ENCODE peak calls at places on chromosomes 6 and 20, in ten cellular contexts. One of them, this sample, is unnamed.
A peak's percentile ranks its signal among the peaks of the same experiment; 100 is the strongest.

GRCh38 chr20:366042-366718 is 14.4 kb upstream of the TRIB3 start:
- DNase-seq in NCI-H1105: no peak
- DNase-seq in iPS-NIHi11: peak; percentile 1
- DNase-seq in stimulated activated CD8-positive, alpha-beta memory T cell treated with anti-CD3 and anti-CD28 coated beads, Interleukin-2, amount 100 ng/mL, for 48 hours: no peak
- DNase-seq in fibroblast of villous mesenchyme: no peak
- DNase-seq in NCI-H1436: no peak
- DNase-seq in GM03348: no peak
- DNase-seq in GM23248: no peak
- DNase-seq in HFFc6: no peak
- DNase-seq in NCI-H146: no peak
- DNase-seq in this sample: peak; percentile 57

GRCh38 chr6:44976677-44977405 is 351.3 kb upstream of the RUNX2 start:
- DNase-seq in stimulated activated CD8-positive, alpha-beta memory T cell treated with anti-CD3 and anti-CD28 coated beads, Interleukin-2, amount 100 ng/mL, for 48 hours: no peak
- DNase-seq in HFFc6: no peak
- DNase-seq in NCI-H146: no peak
- DNase-seq in fibroblast of villous mesenchyme: peak; percentile 33
- DNase-seq in iPS-NIHi11: no peak
- DNase-seq in GM23248: peak; percentile 46
- DNase-seq in GM03348: peak; percentile 13
- DNase-seq in NCI-H1436: no peak
- DNase-seq in NCI-H1105: no peak
- DNase-seq in this sample: peak; percentile 77

GRCh38 chr20:16575390-16576140 is 2.3 kb upstream of the KIF16B start:
- DNase-seq in stimulated activated CD8-positive, alpha-beta memory T cell treated with anti-CD3 and anti-CD28 coated beads, Interleukin-2, amount 100 ng/mL, for 48 hours: no peak
- DNase-seq in NCI-H146: no peak
- DNase-seq in iPS-NIHi11: peak; percentile 35
- DNase-seq in GM03348: no peak
- DNase-seq in fibroblast of villous mesenchyme: no peak
- DNase-seq in NCI-H1105: no peak
- DNase-seq in HFFc6: no peak
- DNase-seq in NCI-H1436: no peak
- DNase-seq in GM23248: no peak
- DNase-seq in this sample: no peak

GRCh38 chr6:20400476-20401402 is 940 bp upstream of the E2F3 start:
- DNase-seq in GM23248: peak; percentile 55
- DNase-seq in iPS-NIHi11: peak; percentile 80
- DNase-seq in fibroblast of villous mesenchyme: peak; percentile 54
- DNase-seq in NCI-H1436: peak; percentile 78
- DNase-seq in NCI-H1105: peak; percentile 94
- DNase-seq in GM03348: peak; percentile 47
- DNase-seq in NCI-H146: peak; percentile 89
- DNase-seq in stimulated activated CD8-positive, alpha-beta memory T cell treated with anti-CD3 and anti-CD28 coated beads, Interleukin-2, amount 100 ng/mL, for 48 hours: peak; percentile 38
- DNase-seq in HFFc6: peak; percentile 4
- DNase-seq in this sample: peak; percentile 96

GRCh38 chr6:108250240-108250866 is 10.5 kb downstream of the SNX3 start:
- DNase-seq in stimulated activated CD8-positive, alpha-beta memory T cell treated with anti-CD3 and anti-CD28 coated beads, Interleukin-2, amount 100 ng/mL, for 48 hours: no peak
- DNase-seq in fibroblast of villous mesenchyme: peak; percentile 44
- DNase-seq in GM23248: peak; percentile 29
- DNase-seq in HFFc6: peak; percentile 16
- DNase-seq in NCI-H146: no peak
- DNase-seq in NCI-H1105: no peak
- DNase-seq in iPS-NIHi11: peak; percentile 19
- DNase-seq in GM03348: no peak
- DNase-seq in NCI-H1436: no peak
- DNase-seq in this sample: peak; percentile 70

GRCh38 chr6:84671188-84671587 is 93.2 kb downstream of the TBX18 start:
- DNase-seq in stimulated activated CD8-positive, alpha-beta memory T cell treated with anti-CD3 and anti-CD28 coated beads, Interleukin-2, amount 100 ng/mL, for 48 hours: no peak
- DNase-seq in NCI-H146: no peak
- DNase-seq in GM03348: no peak
- DNase-seq in fibroblast of villous mesenchyme: no peak
- DNase-seq in GM23248: no peak
- DNase-seq in iPS-NIHi11: no peak
- DNase-seq in NCI-H1436: no peak
- DNase-seq in HFFc6: no peak
- DNase-seq in NCI-H1105: no peak
- DNase-seq in this sample: no peak

GRCh38 chr6:101585501-101585900 is 192.0 kb downstream of the GRIK2 start:
- DNase-seq in NCI-H146: no peak
- DNase-seq in NCI-H1105: no peak
- DNase-seq in GM23248: peak; percentile 14
- DNase-seq in iPS-NIHi11: no peak
- DNase-seq in stimulated activated CD8-positive, alpha-beta memory T cell treated with anti-CD3 and anti-CD28 coated beads, Interleukin-2, amount 100 ng/mL, for 48 hours: no peak
- DNase-seq in HFFc6: no peak
- DNase-seq in GM03348: no peak
- DNase-seq in NCI-H1436: peak; percentile 3
- DNase-seq in fibroblast of villous mesenchyme: no peak
- DNase-seq in this sample: no peak

GRCh38 chr6:34151321-34152041 is 5.6 kb upstream of the GRM4 start:
- DNase-seq in HFFc6: no peak
- DNase-seq in NCI-H146: peak; percentile 74
- DNase-seq in NCI-H1105: peak; percentile 50
- DNase-seq in stimulated activated CD8-positive, alpha-beta memory T cell treated with anti-CD3 and anti-CD28 coated beads, Interleukin-2, amount 100 ng/mL, for 48 hours: no peak
- DNase-seq in iPS-NIHi11: peak; percentile 69
- DNase-seq in GM23248: no peak
- DNase-seq in NCI-H1436: peak; percentile 29
- DNase-seq in GM03348: no peak
- DNase-seq in fibroblast of villous mesenchyme: no peak
- DNase-seq in this sample: no peak

GRCh38 chr6:170221052-170221752 is 69.7 kb downstream of the DLL1 start:
- DNase-seq in NCI-H146: no peak
- DNase-seq in NCI-H1105: no peak
- DNase-seq in fibroblast of villous mesenchyme: no peak
- DNase-seq in iPS-NIHi11: no peak
- DNase-seq in GM03348: no peak
- DNase-seq in stimulated activated CD8-positive, alpha-beta memory T cell treated with anti-CD3 and anti-CD28 coated beads, Interleukin-2, amount 100 ng/mL, for 48 hours: no peak
- DNase-seq in HFFc6: no peak
- DNase-seq in GM23248: no peak
- DNase-seq in NCI-H1436: no peak
- DNase-seq in this sample: no peak

GRCh38 chr20:17083738-17084137 is 143.1 kb upstream of the PCSK2 start:
- DNase-seq in stimulated activated CD8-positive, alpha-beta memory T cell treated with anti-CD3 and anti-CD28 coated beads, Interleukin-2, amount 100 ng/mL, for 48 hours: no peak
- DNase-seq in fibroblast of villous mesenchyme: no peak
- DNase-seq in GM23248: peak; percentile 4
- DNase-seq in HFFc6: no peak
- DNase-seq in iPS-NIHi11: peak; percentile 29
- DNase-seq in NCI-H1436: no peak
- DNase-seq in NCI-H146: no peak
- DNase-seq in GM03348: no peak
- DNase-seq in NCI-H1105: no peak
- DNase-seq in this sample: peak; percentile 12

GRCh38 chr20:62837790-62838458 is 21.1 kb downstream of the COL9A3 start:
- DNase-seq in fibroblast of villous mesenchyme: peak; percentile 88
- DNase-seq in GM03348: no peak
- DNase-seq in NCI-H1105: peak; percentile 54
- DNase-seq in NCI-H1436: no peak
- DNase-seq in iPS-NIHi11: no peak
- DNase-seq in HFFc6: no peak
- DNase-seq in NCI-H146: no peak
- DNase-seq in stimulated activated CD8-positive, alpha-beta memory T cell treated with anti-CD3 and anti-CD28 coated beads, Interleukin-2, amount 100 ng/mL, for 48 hours: no peak
- DNase-seq in GM23248: peak; percentile 67
- DNase-seq in this sample: no peak

GRCh38 chr6:47264775-47265184 is 44.9 kb downstream of the TNFRSF21 start:
- DNase-seq in fibroblast of villous mesenchyme: peak; percentile 40
- DNase-seq in NCI-H146: no peak
- DNase-seq in stimulated activated CD8-positive, alpha-beta memory T cell treated with anti-CD3 and anti-CD28 coated beads, Interleukin-2, amount 100 ng/mL, for 48 hours: no peak
- DNase-seq in NCI-H1105: no peak
- DNase-seq in HFFc6: no peak
- DNase-seq in iPS-NIHi11: no peak
- DNase-seq in GM03348: no peak
- DNase-seq in NCI-H1436: no peak
- DNase-seq in GM23248: no peak
- DNase-seq in this sample: no peak

GRCh38 chr20:35871311-35871771 is 83.0 kb downstream of the SCAND1 start:
- DNase-seq in NCI-H1105: peak; percentile 5
- DNase-seq in fibroblast of villous mesenchyme: peak; percentile 65
- DNase-seq in NCI-H1436: no peak
- DNase-seq in stimulated activated CD8-positive, alpha-beta memory T cell treated with anti-CD3 and anti-CD28 coated beads, Interleukin-2, amount 100 ng/mL, for 48 hours: no peak
- DNase-seq in HFFc6: no peak
- DNase-seq in GM03348: no peak
- DNase-seq in iPS-NIHi11: no peak
- DNase-seq in NCI-H146: no peak
- DNase-seq in GM23248: peak; percentile 58
- DNase-seq in this sample: peak; percentile 85

GRCh38 chr6:30685157-30685976 is 1.1 kb downstream of the PPP1R18 start:
- DNase-seq in NCI-H1436: no peak
- DNase-seq in iPS-NIHi11: peak; percentile 25
- DNase-seq in HFFc6: no peak
- DNase-seq in stimulated activated CD8-positive, alpha-beta memory T cell treated with anti-CD3 and anti-CD28 coated beads, Interleukin-2, amount 100 ng/mL, for 48 hours: no peak
- DNase-seq in NCI-H146: no peak
- DNase-seq in NCI-H1105: no peak
- DNase-seq in fibroblast of villous mesenchyme: peak; percentile 39
- DNase-seq in GM23248: peak; percentile 60
- DNase-seq in GM03348: peak; percentile 34
- DNase-seq in this sample: peak; percentile 46

GRCh38 chr6:166476634-166477215 is 94.0 kb upstream of the MPC1 start:
- DNase-seq in fibroblast of villous mesenchyme: no peak
- DNase-seq in iPS-NIHi11: no peak
- DNase-seq in HFFc6: no peak
- DNase-seq in stimulated activated CD8-positive, alpha-beta memory T cell treated with anti-CD3 and anti-CD28 coated beads, Interleukin-2, amount 100 ng/mL, for 48 hours: no peak
- DNase-seq in NCI-H1436: no peak
- DNase-seq in NCI-H1105: no peak
- DNase-seq in NCI-H146: peak; percentile 77
- DNase-seq in GM03348: no peak
- DNase-seq in GM23248: no peak
- DNase-seq in this sample: no peak

GRCh38 chr20:37690626-37691369 is 3.0 kb upstream of the CTNNBL1 start:
- DNase-seq in NCI-H146: no peak
- DNase-seq in iPS-NIHi11: no peak
- DNase-seq in fibroblast of villous mesenchyme: no peak
- DNase-seq in NCI-H1105: no peak
- DNase-seq in HFFc6: no peak
- DNase-seq in stimulated activated CD8-positive, alpha-beta memory T cell treated with anti-CD3 and anti-CD28 coated beads, Interleukin-2, amount 100 ng/mL, for 48 hours: no peak
- DNase-seq in NCI-H1436: no peak
- DNase-seq in GM23248: no peak
- DNase-seq in GM03348: no peak
- DNase-seq in this sample: no peak

GRCh38 chr20:20277772-20278382 is 90.0 kb upstream of the INSM1 start:
- DNase-seq in stimulated activated CD8-positive, alpha-beta memory T cell treated with anti-CD3 and anti-CD28 coated beads, Interleukin-2, amount 100 ng/mL, for 48 hours: no peak
- DNase-seq in GM23248: no peak
- DNase-seq in fibroblast of villous mesenchyme: no peak
- DNase-seq in NCI-H1105: no peak
- DNase-seq in NCI-H146: no peak
- DNase-seq in GM03348: no peak
- DNase-seq in HFFc6: no peak
- DNase-seq in NCI-H1436: no peak
- DNase-seq in iPS-NIHi11: no peak
- DNase-seq in this sample: no peak